ENCODE peak calls at places on chromosomes 3 and 15, in four cellular contexts. H is cardiac fibroblast, S is renal cortical epithelial cell, W is brain microvascular endothelial cell. T is an unnamed sample.

GRCh38 chr15:59165726-59166125 is 40.9 kb upstream of the LDHAL6B start:
- DNase-seq in H (no peak), S (peak), W (no peak), T (no peak)

GRCh38 chr3:108677811-108678210 is 79.4 kb downstream of the RETNLB start:
- DNase-seq in H (no peak), S (no peak), W (no peak), T (no peak)

GRCh38 chr3:137201066-137201465 is 243.3 kb downstream of the IL20RB start:
- DNase-seq in H (no peak), S (no peak), W (no peak), T (no peak)

GRCh38 chr3:149534671-149535394 is 60.3 kb downstream of the TM4SF4 start:
- DNase-seq in H (peak), S (peak), W (peak), T (peak)

GRCh38 chr3:49813497-49814174 is at the start of gene UBA7:
- DNase-seq in H (peak), S (peak), W (peak), T (no peak)

GRCh38 chr15:63497642-63498100 is 6.7 kb upstream of the USP3 start:
- DNase-seq in H (no peak), S (no peak), W (no peak), T (no peak)

GRCh38 chr3:171994646-171995441 is 44.5 kb upstream of the FNDC3B start:
- DNase-seq in H (peak), S (peak), W (peak), T (no peak)

GRCh38 chr3:37500518-37500917 is 326.1 kb upstream of the LRRFIP2 start:
- DNase-seq in H (no peak), S (no peak), W (no peak), T (no peak)